ENCODE peak calls at places on chromosomes 16 and 17, in five cellular contexts. X is RWPE1, K is upper lobe of right lung, U is psoas muscle, I is progenitor cell of endocrine pancreas. O is an unnamed sample.

GRCh38 chr17:58327363-58328194 is 1.0 kb downstream of the TSPOAP1 start:
- DNase-seq in X (no peak), K (peak; percentile 67), U (no peak), I (no peak), O (no peak)

GRCh38 chr17:41910701-41911391 is 7.9 kb downstream of the ACLY start:
- DNase-seq in X (peak; percentile 70), K (no peak), U (no peak), I (no peak), O (no peak)

GRCh38 chr17:66192378-66192687 is 400 bp upstream of the CEP112 start:
- DNase-seq in X (no peak), K (no peak), U (no peak), I (no peak), O (no peak)

GRCh38 chr16:58306327-58306726 is 11.5 kb upstream of the PRSS54 start:
- DNase-seq in X (no peak), K (no peak), U (no peak), I (no peak), O (no peak)

GRCh38 chr16:74623214-74623842 is 16.4 kb upstream of the GLG1 start:
- DNase-seq in X (peak; percentile 28), K (no peak), U (no peak), I (no peak), O (peak; percentile 36)

GRCh38 chr17:27531469-27531948 is 75.3 kb downstream of the KSR1 start:
- DNase-seq in X (no peak), K (no peak), U (no peak), I (no peak), O (peak; percentile 45)

GRCh38 chr16:12392585-12393089 is 411.1 kb downstream of the CPPED1 start:
- DNase-seq in X (no peak), K (no peak), U (no peak), I (no peak), O (no peak)

GRCh38 chr16:71916397-71916920 is 21.1 kb downstream of the IST1 start:
- DNase-seq in X (no peak), K (no peak), U (no peak), I (no peak), O (no peak)

GRCh38 chr16:81310045-81310644 is 4.6 kb upstream of the GAN start:
- DNase-seq in X (no peak), K (no peak), U (no peak), I (no peak), O (no peak)

GRCh38 chr16:24721830-24722238 is 7.6 kb upstream of the TNRC6A start:
- DNase-seq in X (peak; percentile 18), K (no peak), U (no peak), I (no peak), O (no peak)

GRCh38 chr17:45129940-45130639 is 2.2 kb downstream of the PLCD3 start:
- DNase-seq in X (no peak), K (no peak), U (no peak), I (no peak), O (no peak)

GRCh38 chr17:20172378-20172775 is 163.2 kb downstream of the SPECC1 start:
- DNase-seq in X (no peak), K (no peak), U (no peak), I (no peak), O (no peak)

GRCh38 chr16:60137891-60138290 is 1403.8 kb upstream of the GOT2 start:
- DNase-seq in X (no peak), K (no peak), U (no peak), I (no peak), O (no peak)

GRCh38 chr17:48427598-48427997 is 2.4 kb downstream of the SKAP1 start:
- DNase-seq in X (no peak), K (no peak), U (no peak), I (no peak), O (peak; percentile 68)

DNA sequence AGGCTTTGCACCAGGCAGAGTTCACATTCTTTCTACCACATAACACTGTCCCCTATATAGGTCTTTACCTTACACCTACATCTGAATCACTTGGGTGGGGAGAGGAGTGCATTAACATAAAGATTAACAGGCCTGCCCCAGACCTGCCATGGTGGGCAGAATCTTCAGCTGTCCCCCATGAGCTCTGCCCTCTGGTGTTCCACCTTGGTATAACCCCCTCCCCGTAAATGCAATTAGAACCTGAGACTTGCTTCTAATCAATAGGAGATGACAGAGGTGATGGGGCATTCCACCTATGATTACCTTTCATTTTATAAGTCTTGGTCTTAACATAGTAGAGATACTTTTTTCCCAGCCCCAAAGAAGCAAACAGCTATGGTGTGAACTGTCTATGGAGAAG is 20.4 kb upstream of the GRIN2A start:
- DNase-seq in X (no peak), K (no peak), U (no peak), I (no peak), O (no peak)
- TF ChIP-seq CTCF in X (no peak), K (no peak), U (no peak), I (peak; percentile 31), O (no peak)

GRCh38 chr17:73360961-73361761 is 49.4 kb upstream of the CDC42EP4 start:
- DNase-seq in X (no peak), K (no peak), U (no peak), I (peak; percentile 63), O (no peak)
- TF ChIP-seq CTCF in X (no peak), K (no peak), U (no peak), I (peak; percentile 13), O (no peak)

DNA sequence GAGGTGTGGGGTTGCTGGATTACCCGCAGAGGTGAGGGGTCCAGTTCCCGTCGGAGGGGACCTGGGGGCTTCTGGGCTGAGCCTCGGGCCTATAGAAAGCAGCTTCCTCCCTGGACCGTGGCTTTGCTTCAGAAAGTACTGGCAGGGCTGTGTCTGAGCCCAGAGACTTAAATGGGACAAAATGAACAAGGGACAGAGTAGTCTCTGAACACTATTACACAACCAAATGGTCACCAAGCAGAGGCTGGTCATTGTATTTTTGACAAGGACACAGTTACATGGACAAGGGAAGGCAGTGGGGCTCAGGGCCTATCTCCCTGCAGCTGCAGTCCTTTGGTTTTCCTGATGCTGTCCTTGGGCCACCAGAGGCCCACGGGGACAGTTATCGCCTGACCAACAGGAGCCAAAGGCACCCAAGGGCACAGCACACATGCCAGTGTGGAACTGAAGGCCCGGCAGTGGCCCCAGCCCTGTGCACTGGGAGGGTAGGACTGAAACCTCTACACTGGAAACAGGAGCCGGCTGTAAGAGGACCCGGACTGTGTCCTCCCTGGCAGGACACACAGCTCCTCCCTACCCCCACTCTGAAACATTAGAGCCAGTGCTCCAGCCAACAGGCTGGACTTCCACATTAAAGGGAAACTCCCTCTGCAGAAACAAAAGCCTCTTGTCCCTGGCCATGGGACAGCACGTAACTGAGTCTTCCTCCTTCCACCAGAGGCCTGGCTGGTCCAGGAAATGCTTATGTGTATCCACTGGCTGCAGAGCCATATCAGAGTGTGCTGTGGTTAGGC is 26.0 kb upstream of the ERN1 start:
- DNase-seq in X (no peak), K (no peak), U (peak; percentile 91), I (no peak), O (no peak)
- TF ChIP-seq CTCF in X (no peak), K (no peak), U (no peak), I (no peak), O (no peak)

GRCh38 chr16:893360-893759 is 77.4 kb downstream of the LMF1 start:
- DNase-seq in X (no peak), K (no peak), U (no peak), I (no peak), O (no peak)
- TF ChIP-seq CTCF in X (no peak), K (no peak), U (no peak), I (no peak), O (no peak)

GRCh38 chr16:50539822-50540710 is 8.1 kb upstream of the NKD1 start:
- DNase-seq in X (no peak), K (no peak), U (no peak), I (no peak), O (no peak)
- TF ChIP-seq CTCF in X (no peak), K (no peak), U (no peak), I (no peak), O (no peak)

O was measured in GM10248.